ENCODE peak calls at places on chromosomes 13 and 19, in seven cellular contexts. W is GM12878, G is HepG2, P is K562, Y is H1, Z is SK-N-SH, T is HCT116. F is an unnamed sample.
A peak's percentile ranks its signal among the peaks of the same experiment; 100 is the strongest.

GRCh38 chr13:45933203-45934014 is 81.9 kb upstream of the SIAH3 start:
- DNase-seq in W (no peak), G (no peak), P (no peak), Y (no peak), Z (no peak), T (no peak), F (no peak)

GRCh38 chr19:46639356-46640061 is 3.5 kb upstream of the GNG8 start:
- DNase-seq in W (no peak), G (no peak), P (peak; percentile 57), Y (no peak), Z (peak; percentile 94), T (no peak), F (no peak)

GRCh38 chr19:6030214-6030507 is 52.2 kb upstream of the RANBP3 start:
- DNase-seq in W (no peak), G (no peak), P (no peak), Y (no peak), Z (no peak), T (no peak), F (no peak)

GRCh38 chr13:74443623-74444022 is 309.4 kb upstream of the KLF12 start:
- DNase-seq in W (no peak), G (no peak), P (no peak), Y (no peak), Z (no peak), T (no peak), F (no peak)

GRCh38 chr13:66415444-66415843 is 814.7 kb downstream of the PCDH9 start:
- DNase-seq in W (no peak), G (no peak), P (no peak), Y (no peak), Z (no peak), T (no peak), F (no peak)

GRCh38 chr19:41706741-41707501 is 1.5 kb upstream of the CEACAM5 start:
- DNase-seq in W (peak; percentile 3), G (peak; percentile 64), P (peak; percentile 89), Y (peak; percentile 73), Z (peak; percentile 79), T (peak; percentile 69), F (peak; percentile 72)

GRCh38 chr13:35485451-35485850 is 9.0 kb upstream of the MAB21L1 start:
- DNase-seq in W (no peak), G (no peak), P (no peak), Y (no peak), Z (no peak), T (no peak), F (no peak)

GRCh38 chr13:45456196-45456972 is 8.4 kb upstream of the COG3 start:
- DNase-seq in W (no peak), G (no peak), P (no peak), Y (no peak), Z (no peak), T (no peak), F (no peak)

GRCh38 chr19:32230441-32230840 is 115.0 kb upstream of the ZNF507 start:
- DNase-seq in W (no peak), G (no peak), P (no peak), Y (peak; percentile 35), Z (no peak), T (no peak), F (no peak)

GRCh38 chr19:41758846-41759245 is 3.5 kb downstream of the CEACAM6 start:
- DNase-seq in W (no peak), G (no peak), P (no peak), Y (no peak), Z (no peak), T (no peak), F (no peak)

GRCh38 chr13:109387438-109387837 is 398.9 kb downstream of the IRS2 start:
- DNase-seq in W (no peak), G (no peak), P (no peak), Y (no peak), Z (no peak), T (no peak), F (no peak)

GRCh38 chr13:112690242-112690943 is 555 bp downstream of the ATP11A start:
- DNase-seq in W (no peak), G (no peak), P (peak; percentile 37), Y (no peak), Z (peak; percentile 84), T (no peak), F (peak; percentile 22)

GRCh38 chr13:114115191-114115671 is 17.2 kb downstream of the RASA3 start:
- DNase-seq in W (no peak), G (peak; percentile 33), P (peak; percentile 45), Y (no peak), Z (no peak), T (no peak), F (no peak)

GRCh38 chr19:13022859-13023636 is 27.8 kb downstream of the NFIX start:
- DNase-seq in W (no peak), G (peak; percentile 79), P (peak; percentile 76), Y (no peak), Z (peak; percentile 87), T (no peak), F (peak; percentile 86)

GRCh38 chr13:32228330-32229041 is 86.7 kb downstream of the ZAR1L start:
- DNase-seq in W (no peak), G (no peak), P (no peak), Y (no peak), Z (no peak), T (peak; percentile 18), F (no peak)

GRCh38 chr13:58587183-58587582 is 955.6 kb downstream of the PCDH17 start:
- DNase-seq in W (peak; percentile 9), G (no peak), P (no peak), Y (no peak), Z (no peak), T (no peak), F (no peak)

GRCh38 chr19:48999481-49000325 is 6.0 kb downstream of the RUVBL2 start:
- DNase-seq in W (no peak), G (no peak), P (peak; percentile 60), Y (peak; percentile 88), Z (peak; percentile 65), T (no peak), F (no peak)

DNA sequence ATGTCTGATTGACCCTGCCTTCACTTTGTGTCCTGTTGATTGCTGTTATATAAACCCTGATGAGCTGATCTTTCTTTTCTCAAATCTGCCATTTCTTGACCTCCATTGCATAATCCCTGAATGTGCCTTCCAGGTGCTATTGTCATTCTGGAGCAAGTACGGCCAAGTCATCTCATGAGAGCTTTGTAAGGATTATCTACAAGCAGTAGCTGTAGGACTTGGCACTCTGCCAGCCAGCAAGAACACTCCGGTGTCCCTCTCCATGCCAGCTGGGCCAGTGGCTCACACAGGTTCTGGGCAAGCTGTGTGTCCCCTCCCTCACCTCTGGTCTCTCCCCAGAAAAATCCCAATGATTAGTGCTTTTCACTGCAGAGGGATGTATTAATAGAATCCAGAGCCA is 348.1 kb downstream of the FOXO1 start:
- DNase-seq in W (no peak), G (no peak), P (no peak), Y (no peak), Z (peak; percentile 36), T (no peak), F (no peak)
- TF ChIP-seq JUND in W (no peak), G (no peak), P (no peak), Y (no peak), Z (no peak), T (no peak), F (no peak)

GRCh38 chr13:44307844-44308243 is 65.8 kb upstream of the SERP2 start:
- DNase-seq in W (no peak), G (no peak), P (no peak), Y (no peak), Z (no peak), T (peak; percentile 15), F (no peak)

GRCh38 chr13:44305216-44305615 is 68.4 kb upstream of the SERP2 start:
- DNase-seq in W (no peak), G (no peak), P (no peak), Y (no peak), Z (no peak), T (peak; percentile 13), F (no peak)

GRCh38 chr13:44305845-44306244 is 67.8 kb upstream of the SERP2 start:
- DNase-seq in W (no peak), G (no peak), P (no peak), Y (no peak), Z (no peak), T (no peak), F (no peak)

GRCh38 chr13:44307255-44307654 is 66.4 kb upstream of the SERP2 start:
- DNase-seq in W (no peak), G (no peak), P (no peak), Y (no peak), Z (no peak), T (peak; percentile 7), F (no peak)

DNA sequence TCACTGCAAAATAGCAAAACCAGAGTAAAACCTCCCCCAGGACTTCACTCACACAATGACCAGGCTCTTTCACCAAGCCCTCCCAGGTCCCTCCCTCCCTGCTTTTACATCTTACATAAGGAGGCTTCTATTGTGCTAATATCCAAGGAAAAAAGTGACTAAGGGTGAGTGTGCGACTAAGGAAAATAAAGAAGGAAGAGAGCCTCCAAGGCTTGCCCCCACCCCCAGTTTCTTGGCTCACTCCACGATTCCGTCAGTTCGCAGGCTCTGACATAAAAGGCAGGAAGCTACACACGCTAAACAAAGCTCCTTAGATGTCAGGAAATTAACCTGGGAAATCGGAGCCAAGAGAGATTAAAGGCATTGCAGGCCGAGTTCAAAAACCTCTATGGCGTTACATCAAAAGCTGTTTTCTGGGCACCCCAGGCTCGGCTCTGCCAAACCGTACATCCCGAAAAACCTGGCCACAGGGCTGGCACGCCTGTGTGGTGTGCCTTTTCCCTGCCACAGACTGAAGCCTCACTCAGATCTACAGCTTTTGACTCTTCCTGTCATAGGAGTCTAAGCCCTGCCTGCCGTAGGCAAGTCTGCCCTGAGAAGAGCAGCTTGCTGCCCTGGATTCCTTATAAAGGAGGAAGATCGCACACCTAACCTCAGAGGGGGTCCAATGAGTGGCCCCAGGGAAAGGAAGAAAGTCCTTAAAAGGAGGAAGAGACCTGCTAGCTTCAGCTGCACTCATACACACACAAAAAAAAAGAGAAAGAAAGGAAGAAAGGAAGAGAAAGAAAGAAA is 67.0 kb upstream of the SERP2 start:
- DNase-seq in W (no peak), G (no peak), P (no peak), Y (peak; percentile 57), Z (no peak), T (peak; percentile 99), F (no peak)
- TF ChIP-seq JUND in W (no peak), G (no peak), P (no peak), Y (no peak), Z (peak; percentile 71), T (no peak), F (no peak)

GRCh38 chr19:11265177-11265784 is 3.0 kb upstream of the DOCK6 start:
- DNase-seq in W (no peak), G (no peak), P (peak; percentile 2), Y (no peak), Z (no peak), T (no peak), F (no peak)

GRCh38 chr19:11265785-11266236 is 3.5 kb upstream of the DOCK6 start:
- DNase-seq in W (no peak), G (peak; percentile 93), P (peak; percentile 14), Y (no peak), Z (no peak), T (peak; percentile 56), F (no peak)

GRCh38 chr19:11263726-11264125 is 1.4 kb upstream of the DOCK6 start:
- DNase-seq in W (no peak), G (no peak), P (no peak), Y (no peak), Z (no peak), T (no peak), F (no peak)

GRCh38 chr19:11261902-11262839 is at the start of gene DOCK6:
- DNase-seq in W (no peak), G (no peak), P (peak; percentile 79), Y (peak; percentile 78), Z (peak; percentile 91), T (no peak), F (no peak)

GRCh38 chr19:11264452-11265176 is 2.3 kb upstream of the DOCK6 start:
- DNase-seq in W (peak; percentile 8), G (peak; percentile 31), P (no peak), Y (peak; percentile 63), Z (no peak), T (no peak), F (peak; percentile 89)
- TF ChIP-seq JUND in W (no peak), G (no peak), P (no peak), Y (no peak), Z (no peak), T (no peak), F (no peak)

GRCh38 chr13:21371011-21371410 is 88.1 kb downstream of the ZDHHC20 start:
- DNase-seq in W (no peak), G (no peak), P (no peak), Y (no peak), Z (no peak), T (no peak), F (no peak)
- TF ChIP-seq JUND in W (no peak), G (no peak), P (no peak), Y (no peak), Z (no peak), T (no peak), F (no peak)

F was measured in T47D.